ENCODE peak calls at places on chromosomes 16 and 17, in eight cellular contexts. V is ELR; Q is fibroblast of the aortic adventitia; H is osteocyte; T is activated naive CD8-positive, alpha-beta T cell treated with anti-CD3 and anti-CD28 coated beads, Interleukin-2, amount 50 U/mL, for 24 hours; Y is NCI-H2029; J is GM12878; C is putamen. S is an unnamed sample.

GRCh38 chr17:40122944-40123810 is 1.4 kb downstream of the MSL1 start:
- DNase-seq in V (peak; percentile 61), Q (peak; percentile 55), H (peak; percentile 88), T (peak; percentile 66), Y (no peak), J (no peak), C (no peak), S (no peak)

GRCh38 chr16:64251742-64252141 is 870.1 kb downstream of the CDH11 start:
- DNase-seq in V (no peak), Q (no peak), H (no peak), T (no peak), Y (no peak), J (no peak), C (no peak), S (no peak)

GRCh38 chr16:89096768-89097527 is 3.3 kb downstream of the ACSF3 start:
- DNase-seq in V (no peak), Q (no peak), H (no peak), T (peak; percentile 49), Y (no peak), J (no peak), C (no peak), S (no peak)

GRCh38 chr16:84976644-84977400 is 34.5 kb downstream of the ZDHHC7 start:
- DNase-seq in V (no peak), Q (no peak), H (no peak), T (no peak), Y (no peak), J (no peak), C (peak; percentile 54), S (no peak)

GRCh38 chr17:37740861-37741260 is 4.0 kb downstream of the HNF1B start:
- DNase-seq in V (no peak), Q (no peak), H (no peak), T (no peak), Y (no peak), J (no peak), C (no peak), S (no peak)

GRCh38 chr17:1559743-1560581 is 2.6 kb downstream of the PITPNA start:
- DNase-seq in V (no peak), Q (no peak), H (no peak), T (no peak), Y (no peak), J (no peak), C (no peak), S (no peak)

GRCh38 chr17:21286066-21286770 is 1.7 kb downstream of the MAP2K3 start:
- DNase-seq in V (peak; percentile 99), Q (peak; percentile 99), H (peak; percentile 94), T (peak; percentile 44), Y (peak; percentile 72), J (no peak), C (no peak), S (peak; percentile 32)

GRCh38 chr16:80806957-80807356 is 2.6 kb upstream of the CDYL2 start:
- DNase-seq in V (peak; percentile 88), Q (peak; percentile 39), H (no peak), T (peak; percentile 41), Y (no peak), J (no peak), C (no peak), S (no peak)

GRCh38 chr17:7922499-7923289 is 6.6 kb upstream of the RNF227 start:
- DNase-seq in V (peak; percentile 68), Q (peak; percentile 79), H (no peak), T (peak; percentile 82), Y (peak; percentile 45), J (no peak), C (peak; percentile 69), S (peak; percentile 51)

GRCh38 chr16:77971306-77972131 is 50.8 kb upstream of the CLEC3A start:
- DNase-seq in V (peak; percentile 57), Q (peak; percentile 87), H (no peak), T (peak; percentile 81), Y (peak; percentile 17), J (no peak), C (peak; percentile 72), S (peak; percentile 50)

GRCh38 chr17:42677921-42678781 is 1.4 kb upstream of the PLEKHH3 start:
- DNase-seq in V (peak; percentile 97), Q (peak; percentile 81), H (peak; percentile 92), T (peak; percentile 82), Y (peak; percentile 68), J (no peak), C (peak; percentile 86), S (peak; percentile 82)

GRCh38 chr16:68356249-68356918 is 45.6 kb downstream of the PRMT7 start:
- DNase-seq in V (no peak), Q (no peak), H (no peak), T (peak; percentile 76), Y (no peak), J (peak; percentile 69), C (no peak), S (no peak)

GRCh38 chr17:65588194-65588808 is 26.9 kb upstream of the AXIN2 start:
- DNase-seq in V (no peak), Q (peak; percentile 74), H (no peak), T (no peak), Y (peak; percentile 76), J (no peak), C (no peak), S (peak; percentile 86)

GRCh38 chr17:75627094-75627493 is 6.1 kb upstream of the SMIM5 start:
- DNase-seq in V (no peak), Q (no peak), H (no peak), T (no peak), Y (no peak), J (no peak), C (no peak), S (no peak)

GRCh38 chr16:81445143-81445922 is 725 bp downstream of the CMIP start:
- DNase-seq in V (peak; percentile 72), Q (no peak), H (no peak), T (peak; percentile 59), Y (no peak), J (no peak), C (no peak), S (no peak)

GRCh38 chr16:75957870-75958269 is 231.6 kb upstream of the CPHXL start:
- DNase-seq in V (no peak), Q (no peak), H (no peak), T (no peak), Y (no peak), J (no peak), C (no peak), S (no peak)

GRCh38 chr17:49707246-49707607 is 537 bp downstream of the SLC35B1 start:
- DNase-seq in V (peak; percentile 29), Q (peak; percentile 20), H (no peak), T (no peak), Y (no peak), J (no peak), C (no peak), S (no peak)

GRCh38 chr16:57106767-57107166 is 14.4 kb downstream of the CPNE2 start:
- DNase-seq in V (peak; percentile 53), Q (no peak), H (no peak), T (no peak), Y (no peak), J (no peak), C (no peak), S (no peak)